ENCODE peak calls at places on chromosomes 12 and 14, in nine cellular contexts. One of them, this sample, is unnamed.

GRCh38 chr12:71252473-71252872 is 94.7 kb upstream of the TSPAN8 start:
- DNase-seq in foreskin melanocyte: no peak
- DNase-seq in stimulated activated CD8-positive, alpha-beta memory T cell treated with anti-CD3 and anti-CD28 coated beads, Interleukin-15, amount 100 ng/mL, for 24 hours: no peak
- DNase-seq in ACHN: no peak
- DNase-seq in AG09309: no peak
- DNase-seq in endothelial cell: no peak
- DNase-seq in right cardiac atrium: no peak
- DNase-seq in CD8-positive, alpha-beta memory T cell: no peak
- DNase-seq in IMR-90: no peak
- DNase-seq in this sample: no peak

GRCh38 chr14:50512463-50512862 is 19.9 kb downstream of the MAP4K5 start:
- DNase-seq in stimulated activated CD8-positive, alpha-beta memory T cell treated with anti-CD3 and anti-CD28 coated beads, Interleukin-15, amount 100 ng/mL, for 24 hours: no peak
- DNase-seq in right cardiac atrium: no peak
- DNase-seq in CD8-positive, alpha-beta memory T cell: no peak
- DNase-seq in foreskin melanocyte: no peak
- DNase-seq in IMR-90: no peak
- DNase-seq in endothelial cell: no peak
- DNase-seq in AG09309: no peak
- DNase-seq in ACHN: no peak
- DNase-seq in this sample: no peak

GRCh38 chr12:112126000-112126431 is 656 bp downstream of the TRAFD1 start:
- DNase-seq in ACHN: no peak
- DNase-seq in right cardiac atrium: no peak
- DNase-seq in foreskin melanocyte: no peak
- DNase-seq in stimulated activated CD8-positive, alpha-beta memory T cell treated with anti-CD3 and anti-CD28 coated beads, Interleukin-15, amount 100 ng/mL, for 24 hours: no peak
- DNase-seq in CD8-positive, alpha-beta memory T cell: no peak
- DNase-seq in IMR-90: no peak
- DNase-seq in endothelial cell: no peak
- DNase-seq in AG09309: no peak
- DNase-seq in this sample: no peak

GRCh38 chr12:124680863-124681778 is 113.7 kb upstream of the NCOR2 start:
- DNase-seq in AG09309: peak; percentile 94
- DNase-seq in endothelial cell: no peak
- DNase-seq in ACHN: peak; percentile 93
- DNase-seq in stimulated activated CD8-positive, alpha-beta memory T cell treated with anti-CD3 and anti-CD28 coated beads, Interleukin-15, amount 100 ng/mL, for 24 hours: no peak
- DNase-seq in CD8-positive, alpha-beta memory T cell: no peak
- DNase-seq in foreskin melanocyte: peak; percentile 71
- DNase-seq in right cardiac atrium: peak; percentile 86
- DNase-seq in IMR-90: peak; percentile 95
- DNase-seq in this sample: no peak

GRCh38 chr14:93173943-93174395 is 10.7 kb downstream of the MOAP1 start:
- DNase-seq in endothelial cell: no peak
- DNase-seq in stimulated activated CD8-positive, alpha-beta memory T cell treated with anti-CD3 and anti-CD28 coated beads, Interleukin-15, amount 100 ng/mL, for 24 hours: no peak
- DNase-seq in right cardiac atrium: no peak
- DNase-seq in IMR-90: peak; percentile 22
- DNase-seq in AG09309: no peak
- DNase-seq in ACHN: no peak
- DNase-seq in CD8-positive, alpha-beta memory T cell: no peak
- DNase-seq in foreskin melanocyte: no peak
- DNase-seq in this sample: no peak

GRCh38 chr12:47078733-47079364 is 572 bp upstream of the PCED1B start:
- DNase-seq in ACHN: peak; percentile 62
- DNase-seq in IMR-90: peak; percentile 37
- DNase-seq in stimulated activated CD8-positive, alpha-beta memory T cell treated with anti-CD3 and anti-CD28 coated beads, Interleukin-15, amount 100 ng/mL, for 24 hours: no peak
- DNase-seq in AG09309: no peak
- DNase-seq in CD8-positive, alpha-beta memory T cell: peak; percentile 49
- DNase-seq in right cardiac atrium: peak; percentile 69
- DNase-seq in foreskin melanocyte: no peak
- DNase-seq in endothelial cell: peak; percentile 23
- DNase-seq in this sample: no peak

GRCh38 chr12:95633671-95634465 is 82.6 kb upstream of the USP44 start:
- DNase-seq in IMR-90: no peak
- DNase-seq in endothelial cell: no peak
- DNase-seq in CD8-positive, alpha-beta memory T cell: no peak
- DNase-seq in foreskin melanocyte: peak; percentile 20
- DNase-seq in AG09309: peak; percentile 59
- DNase-seq in stimulated activated CD8-positive, alpha-beta memory T cell treated with anti-CD3 and anti-CD28 coated beads, Interleukin-15, amount 100 ng/mL, for 24 hours: no peak
- DNase-seq in ACHN: no peak
- DNase-seq in right cardiac atrium: no peak
- DNase-seq in this sample: no peak

GRCh38 chr14:102568115-102568614 is 24.3 kb upstream of the RCOR1 start:
- DNase-seq in IMR-90: no peak
- DNase-seq in foreskin melanocyte: no peak
- DNase-seq in AG09309: no peak
- DNase-seq in stimulated activated CD8-positive, alpha-beta memory T cell treated with anti-CD3 and anti-CD28 coated beads, Interleukin-15, amount 100 ng/mL, for 24 hours: no peak
- DNase-seq in CD8-positive, alpha-beta memory T cell: peak; percentile 55
- DNase-seq in endothelial cell: no peak
- DNase-seq in right cardiac atrium: no peak
- DNase-seq in ACHN: peak; percentile 8
- DNase-seq in this sample: no peak

GRCh38 chr14:68015356-68016242 is 196.0 kb downstream of the RAD51B start:
- DNase-seq in AG09309: no peak
- DNase-seq in CD8-positive, alpha-beta memory T cell: no peak
- DNase-seq in right cardiac atrium: no peak
- DNase-seq in ACHN: no peak
- DNase-seq in endothelial cell: no peak
- DNase-seq in foreskin melanocyte: no peak
- DNase-seq in IMR-90: peak; percentile 40
- DNase-seq in stimulated activated CD8-positive, alpha-beta memory T cell treated with anti-CD3 and anti-CD28 coated beads, Interleukin-15, amount 100 ng/mL, for 24 hours: no peak
- DNase-seq in this sample: no peak

GRCh38 chr12:124847675-124848074 is 16.0 kb downstream of the SCARB1 start:
- DNase-seq in stimulated activated CD8-positive, alpha-beta memory T cell treated with anti-CD3 and anti-CD28 coated beads, Interleukin-15, amount 100 ng/mL, for 24 hours: no peak
- DNase-seq in foreskin melanocyte: peak; percentile 95
- DNase-seq in IMR-90: peak; percentile 50
- DNase-seq in right cardiac atrium: peak; percentile 60
- DNase-seq in AG09309: no peak
- DNase-seq in CD8-positive, alpha-beta memory T cell: no peak
- DNase-seq in ACHN: no peak
- DNase-seq in endothelial cell: no peak
- DNase-seq in this sample: no peak

GRCh38 chr12:23543767-23544166 is 405.7 kb downstream of the SOX5 start:
- DNase-seq in CD8-positive, alpha-beta memory T cell: no peak
- DNase-seq in foreskin melanocyte: no peak
- DNase-seq in IMR-90: no peak
- DNase-seq in endothelial cell: no peak
- DNase-seq in stimulated activated CD8-positive, alpha-beta memory T cell treated with anti-CD3 and anti-CD28 coated beads, Interleukin-15, amount 100 ng/mL, for 24 hours: no peak
- DNase-seq in AG09309: no peak
- DNase-seq in right cardiac atrium: no peak
- DNase-seq in ACHN: no peak
- DNase-seq in this sample: no peak